ENCODE peak calls at places on chromosomes 13 and 19, in five cellular contexts. One of them, this sample, is unnamed.

GRCh38 chr19:33622809-33623511 is 1.2 kb downstream of the CHST8 start:
- DNase-seq in stimulated activated CD8-positive, alpha-beta memory T cell treated with anti-CD3 and anti-CD28 coated beads, Interleukin-4, amount 100 ng/mL, for 24 hours: no peak
- DNase-seq in occipital lobe: no peak
- DNase-seq in HS-27A: no peak
- DNase-seq in AG04449: no peak
- DNase-seq in this sample: no peak

GRCh38 chr19:33374406-33374703 is 846 bp downstream of the CEBPG start:
- DNase-seq in stimulated activated CD8-positive, alpha-beta memory T cell treated with anti-CD3 and anti-CD28 coated beads, Interleukin-4, amount 100 ng/mL, for 24 hours: no peak
- DNase-seq in occipital lobe: peak; percentile 29
- DNase-seq in HS-27A: no peak
- DNase-seq in AG04449: no peak
- DNase-seq in this sample: no peak

GRCh38 chr19:52140077-52140710 is 456 bp upstream of the ZNF616 start:
- DNase-seq in stimulated activated CD8-positive, alpha-beta memory T cell treated with anti-CD3 and anti-CD28 coated beads, Interleukin-4, amount 100 ng/mL, for 24 hours: no peak
- DNase-seq in occipital lobe: no peak
- DNase-seq in HS-27A: no peak
- DNase-seq in AG04449: no peak
- DNase-seq in this sample: no peak

GRCh38 chr19:4352701-4353121 is 9.3 kb downstream of the MPND start:
- DNase-seq in stimulated activated CD8-positive, alpha-beta memory T cell treated with anti-CD3 and anti-CD28 coated beads, Interleukin-4, amount 100 ng/mL, for 24 hours: peak; percentile 40
- DNase-seq in occipital lobe: no peak
- DNase-seq in HS-27A: no peak
- DNase-seq in AG04449: no peak
- DNase-seq in this sample: no peak

GRCh38 chr13:49370390-49370789 is 73.5 kb downstream of the CAB39L start:
- DNase-seq in stimulated activated CD8-positive, alpha-beta memory T cell treated with anti-CD3 and anti-CD28 coated beads, Interleukin-4, amount 100 ng/mL, for 24 hours: no peak
- DNase-seq in occipital lobe: no peak
- DNase-seq in HS-27A: no peak
- DNase-seq in AG04449: no peak
- DNase-seq in this sample: no peak

GRCh38 chr19:15810335-15810734 is 5.1 kb downstream of the OR10H1 start:
- DNase-seq in stimulated activated CD8-positive, alpha-beta memory T cell treated with anti-CD3 and anti-CD28 coated beads, Interleukin-4, amount 100 ng/mL, for 24 hours: no peak
- DNase-seq in occipital lobe: no peak
- DNase-seq in HS-27A: no peak
- DNase-seq in AG04449: no peak
- DNase-seq in this sample: no peak

GRCh38 chr19:51372649-51373504 is at the start of gene NKG7:
- DNase-seq in stimulated activated CD8-positive, alpha-beta memory T cell treated with anti-CD3 and anti-CD28 coated beads, Interleukin-4, amount 100 ng/mL, for 24 hours: peak; percentile 84
- DNase-seq in occipital lobe: no peak
- DNase-seq in HS-27A: no peak
- DNase-seq in AG04449: no peak
- DNase-seq in this sample: no peak

GRCh38 chr13:102877285-102877684 is 31.5 kb downstream of the ERCC5 start:
- DNase-seq in stimulated activated CD8-positive, alpha-beta memory T cell treated with anti-CD3 and anti-CD28 coated beads, Interleukin-4, amount 100 ng/mL, for 24 hours: no peak
- DNase-seq in occipital lobe: no peak
- DNase-seq in HS-27A: no peak
- DNase-seq in AG04449: no peak
- DNase-seq in this sample: no peak

GRCh38 chr13:32846020-32846451 is 170.2 kb upstream of the KL start:
- DNase-seq in stimulated activated CD8-positive, alpha-beta memory T cell treated with anti-CD3 and anti-CD28 coated beads, Interleukin-4, amount 100 ng/mL, for 24 hours: no peak
- DNase-seq in occipital lobe: no peak
- DNase-seq in HS-27A: no peak
- DNase-seq in AG04449: no peak
- DNase-seq in this sample: no peak

GRCh38 chr19:18290250-18291018 is 9.0 kb upstream of the JUND start:
- DNase-seq in stimulated activated CD8-positive, alpha-beta memory T cell treated with anti-CD3 and anti-CD28 coated beads, Interleukin-4, amount 100 ng/mL, for 24 hours: peak; percentile 88
- DNase-seq in occipital lobe: no peak
- DNase-seq in HS-27A: no peak
- DNase-seq in AG04449: no peak
- DNase-seq in this sample: no peak

GRCh38 chr19:46717034-46717715 is at the start of gene PRKD2:
- DNase-seq in stimulated activated CD8-positive, alpha-beta memory T cell treated with anti-CD3 and anti-CD28 coated beads, Interleukin-4, amount 100 ng/mL, for 24 hours: peak; percentile 88
- DNase-seq in occipital lobe: peak; percentile 63
- DNase-seq in HS-27A: peak; percentile 55
- DNase-seq in AG04449: no peak
- DNase-seq in this sample: peak; percentile 76

This sample was measured in anterior cingulate cortex.